ENCODE peak calls at places on chromosomes 4 and X, in ten cellular contexts. V, Y, F, Z, B, I, E, S, G and M are unnamed samples.

GRCh38 chr4:187335339-187335738 is 611.7 kb upstream of the FAT1 start:
- DNase-seq in I (no peak), E (no peak), Y (no peak), F (no peak), G (no peak), S (no peak), V (no peak), B (no peak), Z (no peak), M (no peak)

GRCh38 chrX:154600962-154601374 is 16.0 kb downstream of the CTAG1A start:
- DNase-seq in V (no peak), S (no peak), G (peak), B (no peak), F (no peak), I (no peak), Y (peak), Z (no peak), E (no peak), M (no peak)

GRCh38 chr4:186029731-186030421 is 39.1 kb upstream of the TLR3 start:
- DNase-seq in G (peak), Y (peak), F (peak), S (no peak), B (peak), V (no peak), I (peak), Z (peak), E (no peak), M (no peak)

GRCh38 chr4:143083811-143084472 is 100.8 kb upstream of the USP38 start:
- DNase-seq in Y (peak), B (no peak), S (no peak), E (no peak), I (no peak), V (no peak), G (peak), Z (no peak), F (no peak), M (no peak)

GRCh38 chr4:92163348-92163747 is 140.4 kb upstream of the GRID2 start:
- DNase-seq in Z (no peak), F (no peak), V (no peak), S (no peak), E (no peak), G (peak), B (no peak), I (no peak), Y (peak), M (no peak)

GRCh38 chr4:85928775-85929585 is 430.9 kb downstream of the MAPK10 start:
- DNase-seq in Y (peak), S (no peak), E (no peak), Z (peak), I (no peak), B (peak), F (no peak), V (no peak), G (peak), M (no peak)

GRCh38 chrX:1720826-1721225 is 106.0 kb downstream of the ASMT start:
- DNase-seq in E (no peak), F (no peak), G (no peak), S (no peak), Y (no peak), Z (no peak), V (no peak), I (no peak), B (no peak), M (no peak)

GRCh38 chr4:31370866-31371465 is 650.8 kb downstream of the PCDH7 start:
- DNase-seq in V (no peak), S (no peak), E (no peak), Z (no peak), B (no peak), I (no peak), G (peak), F (no peak), Y (peak), M (no peak)

GRCh38 chrX:1686642-1687041 is 71.8 kb downstream of the ASMT start:
- DNase-seq in G (no peak), B (no peak), F (no peak), Z (no peak), E (no peak), I (no peak), Y (peak), S (no peak), V (no peak), M (no peak)

GRCh38 chr4:183458005-183458404 is 13.6 kb downstream of the CDKN2AIP start:
- DNase-seq in S (no peak), B (no peak), G (no peak), Y (no peak), E (no peak), I (no peak), V (no peak), F (no peak), Z (no peak), M (no peak)

GRCh38 chr4:147678796-147679549 is 5.0 kb downstream of the PRMT9 start:
- DNase-seq in B (no peak), S (no peak), G (peak), V (no peak), E (no peak), I (no peak), F (no peak), Y (no peak), Z (no peak), M (no peak)

GRCh38 chr4:128871948-128872347 is 62.4 kb downstream of the JADE1 start:
- DNase-seq in I (no peak), S (no peak), Y (peak), F (no peak), G (peak), V (no peak), Z (no peak), E (no peak), B (no peak), M (no peak)

GRCh38 chr4:186606593-186606992 is 51.2 kb upstream of the MTNR1A start:
- DNase-seq in G (peak), B (no peak), I (no peak), S (no peak), V (no peak), F (no peak), Y (no peak), Z (no peak), E (no peak), M (no peak)

GRCh38 chrX:100662791-100663190 is 18.8 kb downstream of the SRPX2 start:
- DNase-seq in V (no peak), F (no peak), Y (no peak), G (peak), I (no peak), Z (no peak), E (no peak), S (no peak), B (no peak), M (no peak)

GRCh38 chr4:20251061-20251795 is 477 bp upstream of the SLIT2 start:
- DNase-seq in V (no peak), G (peak), B (no peak), E (no peak), F (no peak), S (no peak), Z (no peak), I (no peak), Y (peak), M (no peak)

GRCh38 chrX:134423606-134424005 is 36.4 kb upstream of the HPRT1 start:
- DNase-seq in Z (no peak), V (no peak), B (no peak), E (no peak), F (no peak), Y (peak), I (no peak), G (peak), S (no peak), M (no peak)

GRCh38 chr4:107131295-107131694 is 95.2 kb upstream of the DKK2 start:
- DNase-seq in I (no peak), B (no peak), Y (peak), E (no peak), V (no peak), G (no peak), S (no peak), Z (no peak), F (no peak), M (no peak)

GRCh38 chr4:166594326-166594946 is 639.9 kb downstream of the SPOCK3 start:
- DNase-seq in F (no peak), E (no peak), I (no peak), Z (peak), S (no peak), G (peak), V (no peak), Y (peak), B (peak), M (no peak)

DNA sequence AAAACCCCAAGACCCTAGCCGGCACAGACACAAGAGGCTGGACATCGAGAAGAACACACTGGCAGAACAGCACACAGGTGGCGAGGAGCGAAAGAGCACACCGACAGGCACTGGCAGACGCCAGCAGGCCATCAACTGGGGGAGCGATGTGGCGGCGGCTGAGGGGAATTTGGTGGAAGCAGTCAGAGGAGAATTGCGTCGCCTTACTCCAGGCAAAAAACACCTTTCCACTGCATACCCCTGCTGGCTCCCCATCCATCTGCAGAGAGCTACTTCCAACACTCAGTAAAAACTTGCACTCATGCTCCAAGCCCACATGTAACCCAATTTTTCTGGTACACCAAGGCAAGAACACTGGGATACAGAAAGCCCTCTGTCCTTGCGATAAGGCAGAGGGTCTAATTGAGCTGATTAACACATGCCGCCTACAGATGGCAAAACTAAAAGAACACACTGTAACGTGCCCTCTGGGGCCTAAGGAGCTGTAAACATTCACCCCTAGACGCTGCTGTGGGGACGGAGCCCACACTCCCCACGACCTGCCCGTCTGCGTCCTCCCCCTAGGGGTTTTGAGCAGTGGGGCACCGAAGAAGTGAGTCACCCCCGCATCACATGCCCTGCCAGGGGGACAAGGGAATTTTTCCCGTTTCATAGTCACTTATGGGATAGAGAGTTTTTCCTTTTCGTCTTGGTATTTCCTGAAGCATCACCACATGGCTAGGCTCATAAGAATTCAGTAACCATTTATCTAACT is 262.3 kb downstream of the KCTD8 start:
- DNase-seq in E (no peak), Y (no peak), B (no peak), I (peak), S (no peak), Z (no peak), V (no peak), G (no peak), F (no peak), M (no peak)
- H3K27ac ChIP-seq in E (no peak), Y (no peak), B (no peak), I (no peak), S (no peak), Z (no peak), V (no peak), G (no peak), F (no peak), M (no peak)

GRCh38 chr4:845836-846251 is 19.9 kb upstream of the CPLX1 start:
- DNase-seq in S (no peak), I (no peak), F (no peak), Z (no peak), V (no peak), B (no peak), Y (peak), G (peak), E (no peak), M (no peak)
- H3K27ac ChIP-seq in S (no peak), I (no peak), F (no peak), Z (no peak), V (no peak), B (no peak), Y (peak), G (no peak), E (no peak), M (no peak)

GRCh38 chr4:98780111-98780549 is 121.7 kb upstream of the TSPAN5 start:
- DNase-seq in E (no peak), I (no peak), S (no peak), Y (no peak), B (no peak), Z (no peak), F (no peak), G (peak), V (no peak), M (no peak)
- H3K27ac ChIP-seq in E (no peak), I (no peak), S (peak), Y (no peak), B (no peak), Z (no peak), F (no peak), G (peak), V (no peak), M (no peak)

DNA sequence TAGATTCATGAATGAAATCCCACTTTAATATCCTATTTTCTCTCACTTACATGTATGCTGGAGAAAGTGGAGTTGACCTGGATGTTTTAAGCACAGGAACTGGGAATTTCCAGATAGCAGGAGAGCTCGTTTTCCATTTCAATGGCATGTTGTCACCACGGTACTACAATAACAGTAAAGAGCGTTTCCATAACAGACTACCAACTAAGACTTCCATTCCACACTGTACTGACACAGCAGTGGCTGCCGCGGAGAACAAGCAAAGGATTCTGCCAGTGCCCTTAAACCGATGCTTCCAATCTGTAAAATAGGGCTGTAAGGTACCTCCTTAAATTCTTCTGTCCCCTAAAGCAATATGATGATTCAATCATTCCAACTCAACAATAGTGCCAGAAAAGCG is 143.9 kb downstream of the KLHL13 start:
- DNase-seq in B (no peak), V (no peak), S (no peak), I (no peak), F (no peak), Z (no peak), Y (no peak), G (no peak), E (no peak), M (peak)
- H3K27ac ChIP-seq in B (no peak), V (no peak), S (no peak), I (no peak), F (no peak), Z (no peak), Y (no peak), G (no peak), E (no peak), M (no peak)

DNA sequence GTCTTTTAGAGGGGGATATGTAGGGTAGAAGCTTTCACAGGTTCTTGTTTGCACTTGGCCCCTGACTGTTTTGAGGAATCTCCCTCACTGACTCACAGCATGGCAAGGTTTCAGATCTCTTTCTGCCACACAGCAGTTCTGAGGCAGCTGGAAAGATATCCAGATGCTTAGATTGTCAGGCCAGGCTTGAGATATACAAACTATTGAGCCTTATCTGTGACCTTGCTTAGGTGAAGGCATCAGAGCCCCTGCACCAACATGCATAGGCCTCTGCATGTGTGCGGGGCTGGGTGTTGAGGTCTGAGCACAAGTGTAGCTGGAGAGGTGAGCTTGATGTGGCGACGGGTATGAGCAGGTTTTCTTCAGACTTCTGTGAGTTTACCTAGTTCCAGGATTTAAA is 80.9 kb upstream of the MSANTD1 start:
- DNase-seq in I (no peak), E (no peak), Z (no peak), Y (peak), S (no peak), V (no peak), F (no peak), G (peak), B (no peak), M (no peak)
- H3K27ac ChIP-seq in I (no peak), E (no peak), Z (peak), Y (no peak), S (no peak), V (no peak), F (peak), G (peak), B (no peak), M (no peak)

GRCh38 chrX:23782863-23783568 is at the start of gene SAT1:
- DNase-seq in Y (peak), I (peak), V (peak), S (peak), F (peak), G (peak), Z (peak), B (peak), E (peak), M (peak)
- H3K27ac ChIP-seq in Y (peak), I (peak), V (peak), S (peak), F (peak), G (peak), Z (peak), B (peak), E (peak), M (peak)